ENCODE peak calls at places on chromosomes 2 and 18, in six cellular contexts. Y is erythroblast, J is type B pancreatic cell, V is fibroblast of mammary gland, S is lower leg skin, P is neuronal stem cell. D is an unnamed sample.

GRCh38 chr2:127516031-127516430 is 10.3 kb downstream of the IWS1 start:
- DNase-seq in V (peak), Y (no peak), P (no peak), J (no peak), S (peak), D (no peak)

GRCh38 chr18:47594621-47595086 is 335.8 kb downstream of the SMAD2 start:
- DNase-seq in Y (no peak), P (no peak), V (no peak), S (no peak), J (no peak), D (no peak)

GRCh38 chr18:51211552-51211951 is 14.1 kb upstream of the MEX3C start:
- DNase-seq in Y (peak), J (no peak), P (no peak), V (peak), S (peak), D (no peak)

GRCh38 chr2:220753486-220753885 is 818.6 kb downstream of the EPHA4 start:
- DNase-seq in S (no peak), V (no peak), J (no peak), Y (no peak), P (no peak), D (no peak)

GRCh38 chr2:217710218-217710565 is 292.6 kb downstream of the TNS1 start:
- DNase-seq in V (no peak), J (no peak), Y (no peak), P (no peak), S (no peak), D (no peak)

GRCh38 chr2:37443082-37443481 is 98.7 kb downstream of the QPCT start:
- DNase-seq in V (no peak), S (no peak), J (no peak), Y (no peak), P (no peak), D (no peak)

GRCh38 chr2:96757477-96757860 is 3.2 kb upstream of the CNNM4 start:
- DNase-seq in P (no peak), V (no peak), S (no peak), Y (no peak), J (no peak), D (no peak)

GRCh38 chr2:75100011-75100680 is 99.2 kb downstream of the TACR1 start:
- DNase-seq in V (peak), J (no peak), S (no peak), P (no peak), Y (no peak), D (no peak)

GRCh38 chr2:127508621-127509034 is 17.7 kb downstream of the IWS1 start:
- DNase-seq in Y (peak), J (no peak), S (peak), P (no peak), V (peak), D (no peak)

GRCh38 chr18:60172030-60172429 is 200.5 kb downstream of the MC4R start:
- DNase-seq in V (no peak), J (no peak), P (no peak), S (no peak), Y (no peak), D (no peak)

GRCh38 chr2:14756122-14756541 is 123.6 kb downstream of the LRATD1 start:
- DNase-seq in Y (no peak), P (no peak), J (no peak), V (peak), S (no peak), D (no peak)

GRCh38 chr2:189407161-189407943 is 33.9 kb upstream of the WDR75 start:
- DNase-seq in J (no peak), Y (no peak), S (no peak), P (no peak), V (peak), D (no peak)

GRCh38 chr18:72041313-72042032 is 502.7 kb downstream of the CBLN2 start:
- DNase-seq in J (no peak), P (no peak), V (no peak), S (no peak), Y (no peak), D (no peak)

GRCh38 chr2:20494246-20494645 is 47.4 kb downstream of the RHOB start:
- DNase-seq in J (no peak), S (no peak), V (no peak), Y (no peak), P (no peak), D (no peak)

GRCh38 chr2:25250331-25251031 is 82.1 kb upstream of the POMC start:
- DNase-seq in P (no peak), V (peak), S (no peak), J (no peak), Y (no peak), D (no peak)

GRCh38 chr2:217555075-217555876 is 447.5 kb downstream of the TNS1 start:
- DNase-seq in S (peak), P (no peak), V (no peak), Y (no peak), J (no peak), D (no peak)

GRCh38 chr2:134247679-134248078 is 6.2 kb upstream of the MGAT5 start:
- DNase-seq in V (no peak), S (no peak), J (no peak), P (no peak), Y (no peak), D (no peak)

GRCh38 chr2:84652430-84652829 is 136.1 kb downstream of the DNAH6 start:
- DNase-seq in P (no peak), S (no peak), V (no peak), Y (no peak), J (no peak), D (no peak)

GRCh38 chr2:229922449-229923386 is at the start of gene FBXO36:
- DNase-seq in Y (peak), V (peak), J (peak), P (no peak), S (peak), D (peak)

GRCh38 chr2:220669324-220669723 is 902.8 kb downstream of the EPHA4 start:
- DNase-seq in Y (no peak), S (no peak), V (no peak), P (no peak), J (no peak), D (no peak)

GRCh38 chr2:39120521-39120770 is 405 bp downstream of the SOS1 start:
- DNase-seq in V (no peak), P (no peak), S (no peak), Y (no peak), J (no peak), D (no peak)

GRCh38 chr18:30376515-30376914 is 666.0 kb downstream of the DSC3 start:
- DNase-seq in P (no peak), Y (peak), S (no peak), V (no peak), J (no peak), D (no peak)

GRCh38 chr2:12776457-12777049 is 59.8 kb downstream of the TRIB2 start:
- DNase-seq in S (no peak), J (no peak), Y (no peak), V (no peak), P (no peak), D (no peak)

GRCh38 chr18:71223487-71223886 is 934.6 kb downstream of the SOCS6 start:
- DNase-seq in Y (no peak), P (no peak), V (peak), J (no peak), S (no peak), D (no peak)

GRCh38 chr2:6960659-6961058 is 43.4 kb downstream of the RNF144A start:
- DNase-seq in P (no peak), V (peak), J (no peak), S (peak), Y (no peak), D (peak)

GRCh38 chr2:96977631-96978195 is 8.7 kb downstream of the FAM178B start:
- DNase-seq in P (no peak), Y (no peak), V (peak), S (no peak), J (no peak), D (no peak)

GRCh38 chr18:21391074-21391673 is 149.1 kb downstream of the GREB1L start:
- DNase-seq in P (no peak), J (no peak), Y (no peak), V (peak), S (no peak), D (no peak)

GRCh38 chr18:1006309-1006708 is 101.6 kb downstream of the ADCYAP1 start:
- DNase-seq in V (no peak), S (no peak), P (no peak), Y (no peak), J (no peak), D (no peak)

GRCh38 chr2:167844714-167845530 is 402.5 kb downstream of the STK39 start:
- DNase-seq in S (no peak), Y (peak), V (no peak), P (no peak), J (no peak), D (no peak)

GRCh38 chr2:16665746-16666452 is at the start of gene CYRIA:
- DNase-seq in Y (peak), S (no peak), P (peak), V (no peak), J (no peak), D (peak)

GRCh38 chr2:151972176-151973012 is 126.5 kb downstream of the CACNB4 start:
- DNase-seq in S (no peak), Y (no peak), V (no peak), P (no peak), J (no peak), D (no peak)

GRCh38 chr2:43406643-43407042 is 180.2 kb upstream of the ZFP36L2 start:
- DNase-seq in V (no peak), P (no peak), J (no peak), Y (no peak), S (no peak), D (no peak)

GRCh38 chr2:143685439-143686078 is 556.3 kb downstream of the ARHGAP15 start:
- DNase-seq in J (no peak), V (no peak), Y (no peak), P (no peak), S (no peak), D (no peak)

GRCh38 chr2:64338107-64338506 is 115.9 kb upstream of the LGALSL start:
- DNase-seq in Y (no peak), J (no peak), V (no peak), P (no peak), S (no peak), D (no peak)

GRCh38 chr2:48414640-48414979 is 115.3 kb upstream of the STON1 start:
- DNase-seq in J (no peak), Y (no peak), P (no peak), V (no peak), S (no peak), D (no peak)

GRCh38 chr2:44211183-44211582 is 42.5 kb downstream of the PPM1B start:
- DNase-seq in S (no peak), P (no peak), Y (no peak), J (no peak), V (no peak), D (no peak)

GRCh38 chr2:217023611-217024010 is 163.7 kb upstream of the TNP1 start:
- DNase-seq in J (no peak), S (no peak), Y (no peak), P (no peak), V (no peak), D (no peak)

D was measured in pancreas.